ENCODE peak calls at places on chromosomes 1 and 21, in eight cellular contexts. T is right cardiac atrium; H is fibroblast of lung; F is mammary epithelial cell; I is mucosa of descending colon; W is CD4-positive, alpha-beta memory T cell; L is heart right ventricle; M is IMR-90. G is an unnamed sample.

GRCh38 chr1:153058826-153059784 is 1.8 kb upstream of the SPRR2A start:
- DNase-seq in H (no peak), F (peak; percentile 8), T (no peak), L (no peak), I (no peak), W (no peak), M (no peak), G (no peak)

GRCh38 chr1:109478806-109479205 is 4.9 kb upstream of the ATXN7L2 start:
- DNase-seq in M (no peak), T (no peak), H (no peak), L (no peak), W (peak; percentile 51), I (peak; percentile 76), F (peak; percentile 40), G (no peak)

GRCh38 chr1:88029142-88029541 is 654.9 kb upstream of the PKN2 start:
- DNase-seq in I (peak; percentile 57), H (peak; percentile 9), L (no peak), F (no peak), W (no peak), M (peak; percentile 2), T (no peak), G (no peak)

GRCh38 chr21:36470294-36470693 is 9.6 kb downstream of the CLDN14 start:
- DNase-seq in F (no peak), H (no peak), I (no peak), L (no peak), T (no peak), W (no peak), M (no peak), G (no peak)

GRCh38 chr1:184116287-184116686 is 64.8 kb downstream of the TSEN15 start:
- DNase-seq in F (no peak), T (no peak), H (no peak), M (no peak), L (no peak), W (no peak), I (no peak), G (no peak)

GRCh38 chr1:186050360-186050759 is 316.2 kb downstream of the HMCN1 start:
- DNase-seq in I (no peak), W (no peak), H (peak; percentile 15), M (peak; percentile 43), L (no peak), T (no peak), F (peak; percentile 75), G (no peak)

GRCh38 chr1:190453550-190453949 is 24.1 kb downstream of the BRINP3 start:
- DNase-seq in W (no peak), H (peak; percentile 32), L (no peak), I (no peak), T (no peak), F (no peak), M (peak; percentile 5), G (no peak)

GRCh38 chr1:245969274-245969673 is 537.8 kb downstream of the SMYD3 start:
- DNase-seq in M (peak; percentile 93), W (no peak), L (no peak), I (no peak), T (no peak), F (peak; percentile 60), H (peak; percentile 86), G (no peak)

GRCh38 chr1:180632326-180633088 is 685 bp downstream of the XPR1 start:
- DNase-seq in L (peak; percentile 72), I (peak; percentile 76), T (no peak), H (no peak), M (no peak), W (no peak), F (no peak), G (peak; percentile 73)

GRCh38 chr1:1420654-1421134 is 382 bp downstream of the ANKRD65 start:
- DNase-seq in I (no peak), F (no peak), H (no peak), W (no peak), M (no peak), T (no peak), L (no peak), G (no peak)

GRCh38 chr1:56970280-56970679 is 4.5 kb upstream of the C8B start:
- DNase-seq in T (no peak), W (no peak), L (no peak), M (no peak), F (no peak), I (no peak), H (no peak), G (no peak)

GRCh38 chr1:216190438-216190837 is 232.8 kb downstream of the USH2A start:
- DNase-seq in L (no peak), I (no peak), M (no peak), T (no peak), H (no peak), F (no peak), W (no peak), G (no peak)

GRCh38 chr1:86156571-86157455 is at the start of gene COL24A1:
- DNase-seq in M (peak; percentile 83), L (peak; percentile 28), H (peak; percentile 71), F (no peak), W (no peak), I (peak; percentile 13), T (peak; percentile 55), G (peak; percentile 8)

GRCh38 chr1:230534224-230534623 is 108.1 kb upstream of the COG2 start:
- DNase-seq in T (no peak), M (no peak), W (no peak), F (no peak), L (no peak), H (no peak), I (no peak), G (no peak)
- H3K9me3 ChIP-seq in T (no peaks in the 10 kb centered on the region), M (peaks cover under 1% of the 10 kb centered on the region), W (no peaks in the 10 kb centered on the region), F (peaks cover 20% of the 10 kb centered on the region), L (no peaks in the 10 kb centered on the region), H (no peaks in the 10 kb centered on the region), I (peaks cover 14% of the 10 kb centered on the region), G (no peaks in the 10 kb centered on the region)

GRCh38 chr1:230105245-230105753 is 38.3 kb downstream of the GALNT2 start:
- DNase-seq in I (no peak), H (no peak), L (no peak), M (no peak), T (no peak), F (no peak), W (no peak), G (no peak)

GRCh38 chr1:230102472-230102871 is 35.4 kb downstream of the GALNT2 start:
- DNase-seq in F (no peak), I (no peak), H (no peak), W (no peak), T (no peak), M (no peak), L (no peak), G (no peak)

GRCh38 chr1:230103341-230104173 is 36.5 kb downstream of the GALNT2 start:
- DNase-seq in F (no peak), T (no peak), L (no peak), M (peak; percentile 59), W (no peak), I (no peak), H (peak; percentile 73), G (no peak)

GRCh38 chr1:230105754-230106625 is 39.0 kb downstream of the GALNT2 start:
- DNase-seq in W (no peak), M (peak; percentile 85), F (peak; percentile 79), I (no peak), H (peak; percentile 86), L (no peak), T (no peak), G (no peak)

GRCh38 chr1:230104395-230105244 is 37.6 kb downstream of the GALNT2 start:
- DNase-seq in F (peak; percentile 99), H (peak; percentile 99), M (peak; percentile 100), W (peak; percentile 16), T (peak; percentile 99), L (peak; percentile 90), I (peak; percentile 92), G (peak; percentile 75)
- H3K4me3 ChIP-seq in F (peak overlapping the region; percentile 12), H (no peak overlapping the region), M (no peak overlapping the region), W (no peak overlapping the region), T (no peak overlapping the region), L (peak overlapping the region; percentile 33), I (no peak overlapping the region), G (no peak overlapping the region)

GRCh38 chr21:32422064-32422463 is 9.6 kb downstream of the EVA1C start:
- DNase-seq in W (no peak), T (no peak), H (no peak), I (no peak), F (no peak), L (no peak), M (no peak), G (no peak)

GRCh38 chr21:32424674-32425073 is 12.2 kb downstream of the EVA1C start:
- DNase-seq in H (peak; percentile 26), F (no peak), M (no peak), W (no peak), I (no peak), T (no peak), L (no peak), G (no peak)

GRCh38 chr21:32425628-32426027 is 13.1 kb downstream of the EVA1C start:
- DNase-seq in H (no peak), M (no peak), L (no peak), T (no peak), F (no peak), I (no peak), W (no peak), G (peak; percentile 26)

GRCh38 chr21:32423320-32423719 is 10.8 kb downstream of the EVA1C start:
- DNase-seq in M (peak; percentile 94), F (peak; percentile 76), I (no peak), W (no peak), T (no peak), H (peak; percentile 70), L (no peak), G (no peak)

GRCh38 chr21:32423846-32424535 is 11.5 kb downstream of the EVA1C start:
- DNase-seq in L (no peak), T (no peak), F (no peak), H (no peak), I (no peak), M (no peak), W (no peak), G (no peak)
- H3K4me1 ChIP-seq in L (no peaks in the 10 kb centered on the region), T (peaks cover 10% of the 10 kb centered on the region), F (peaks cover 57% of the 10 kb centered on the region), H (peaks cover 4% of the 10 kb centered on the region), I (no peaks in the 10 kb centered on the region), M (peaks cover 12% of the 10 kb centered on the region), W (no peaks in the 10 kb centered on the region), G (no peaks in the 10 kb centered on the region)

GRCh38 chr1:198889102-198889501 is 250.3 kb downstream of the PTPRC start:
- DNase-seq in T (no peak), W (no peak), F (no peak), I (no peak), H (no peak), L (no peak), M (no peak), G (no peak)

GRCh38 chr1:198890531-198890930 is 251.7 kb downstream of the PTPRC start:
- DNase-seq in F (no peak), H (peak; percentile 69), T (no peak), L (no peak), M (peak; percentile 71), I (no peak), W (no peak), G (no peak)

GRCh38 chr1:198888379-198888778 is 249.5 kb downstream of the PTPRC start:
- DNase-seq in W (no peak), H (no peak), F (no peak), I (no peak), L (no peak), M (no peak), T (no peak), G (no peak)

GRCh38 chr1:198892065-198892464 is 253.2 kb downstream of the PTPRC start:
- DNase-seq in I (no peak), M (peak; percentile 81), L (no peak), F (no peak), T (no peak), H (peak; percentile 82), W (no peak), G (peak; percentile 41)

DNA sequence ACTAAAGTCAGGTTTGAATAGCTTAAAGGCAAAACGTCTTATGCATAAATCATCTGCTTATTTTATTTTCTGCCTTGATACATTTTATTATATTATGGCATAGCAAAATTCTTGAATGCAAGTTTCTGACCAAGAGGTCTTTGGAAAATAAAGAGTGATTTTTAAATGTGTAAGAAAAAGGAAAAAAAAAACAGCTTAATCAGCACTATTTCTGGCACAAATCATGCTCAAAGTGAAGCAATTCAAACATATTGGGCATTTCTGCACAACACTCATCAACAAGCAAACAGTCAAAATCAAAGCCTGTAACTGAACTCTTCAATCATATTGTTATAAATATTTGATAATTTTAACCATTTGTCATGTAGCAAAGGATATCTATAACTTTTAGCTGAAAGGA is 250.9 kb downstream of the PTPRC start:
- DNase-seq in W (no peak), M (no peak), L (no peak), T (no peak), F (no peak), H (no peak), I (no peak), G (no peak)
- H3K9me3 ChIP-seq in W (no peaks in the 10 kb centered on the region), M (no peaks in the 10 kb centered on the region), L (no peaks in the 10 kb centered on the region), T (no peaks in the 10 kb centered on the region), F (no peaks in the 10 kb centered on the region), H (no peaks in the 10 kb centered on the region), I (no peaks in the 10 kb centered on the region), G (no peaks in the 10 kb centered on the region)

G was measured in BE2C.